ENCODE peak calls at places on chromosomes 3 and 15, in four cellular contexts. One of them, this sample, is unnamed.

GRCh38 chr3:139427283-139428060 is 38.0 kb upstream of the COPB2 start:
- DNase-seq in HepG2: peak
- DNase-seq in A549: peak
- DNase-seq in K562: peak
- DNase-seq in this sample: no peak

GRCh38 chr3:51681453-51681852 is 10.4 kb downstream of the TEX264 start:
- DNase-seq in HepG2: no peak
- DNase-seq in A549: no peak
- DNase-seq in K562: no peak
- DNase-seq in this sample: no peak

GRCh38 chr15:60573936-60574335 is 95.0 kb upstream of the ICE2 start:
- DNase-seq in HepG2: no peak
- DNase-seq in A549: no peak
- DNase-seq in K562: no peak
- DNase-seq in this sample: no peak

GRCh38 chr15:48796930-48797329 is 13.9 kb downstream of the CEP152 start:
- DNase-seq in A549: peak
- DNase-seq in HepG2: no peak
- DNase-seq in K562: no peak
- DNase-seq in this sample: no peak

GRCh38 chr15:86163771-86164170 is 84.1 kb downstream of the AGBL1 start:
- DNase-seq in K562: no peak
- DNase-seq in HepG2: no peak
- DNase-seq in A549: no peak
- DNase-seq in this sample: no peak

GRCh38 chr15:64774556-64775523 is 549 bp downstream of the RBPMS2 start:
- DNase-seq in K562: peak
- DNase-seq in A549: peak
- DNase-seq in HepG2: no peak
- DNase-seq in this sample: no peak

GRCh38 chr3:27943106-27943505 is 221.0 kb upstream of the EOMES start:
- DNase-seq in HepG2: peak
- DNase-seq in A549: peak
- DNase-seq in K562: no peak
- DNase-seq in this sample: peak

GRCh38 chr3:147507638-147508286 is 98.6 kb downstream of the ZIC1 start:
- DNase-seq in A549: no peak
- DNase-seq in HepG2: no peak
- DNase-seq in K562: no peak
- DNase-seq in this sample: no peak

GRCh38 chr15:95495033-95495541 is 835.4 kb upstream of the NR2F2 start:
- DNase-seq in K562: no peak
- DNase-seq in A549: no peak
- DNase-seq in HepG2: no peak
- DNase-seq in this sample: no peak
- TF ChIP-seq RNF2 in K562: no peak
- TF ChIP-seq RNF2 in A549: no peak
- TF ChIP-seq RNF2 in HepG2: no peak
- TF ChIP-seq RNF2 in this sample: no peak

GRCh38 chr3:193764959-193765358 is 172.0 kb downstream of the OPA1 start:
- DNase-seq in HepG2: no peak
- DNase-seq in K562: no peak
- DNase-seq in A549: no peak
- DNase-seq in this sample: no peak

GRCh38 chr3:193768069-193768391 is 175.0 kb downstream of the OPA1 start:
- DNase-seq in HepG2: no peak
- DNase-seq in A549: no peak
- DNase-seq in K562: no peak
- DNase-seq in this sample: no peak

GRCh38 chr3:193769437-193769836 is 176.4 kb downstream of the OPA1 start:
- DNase-seq in A549: no peak
- DNase-seq in K562: no peak
- DNase-seq in HepG2: no peak
- DNase-seq in this sample: no peak

GRCh38 chr3:193771011-193771697 is 178.1 kb downstream of the OPA1 start:
- DNase-seq in HepG2: no peak
- DNase-seq in A549: no peak
- DNase-seq in K562: no peak
- DNase-seq in this sample: peak

GRCh38 chr3:193767353-193768068 is 174.5 kb downstream of the OPA1 start:
- DNase-seq in K562: no peak
- DNase-seq in HepG2: no peak
- DNase-seq in A549: no peak
- DNase-seq in this sample: peak
- TF ChIP-seq RNF2 in K562: no peak
- TF ChIP-seq RNF2 in HepG2: no peak
- TF ChIP-seq RNF2 in A549: no peak
- TF ChIP-seq RNF2 in this sample: no peak

DNA sequence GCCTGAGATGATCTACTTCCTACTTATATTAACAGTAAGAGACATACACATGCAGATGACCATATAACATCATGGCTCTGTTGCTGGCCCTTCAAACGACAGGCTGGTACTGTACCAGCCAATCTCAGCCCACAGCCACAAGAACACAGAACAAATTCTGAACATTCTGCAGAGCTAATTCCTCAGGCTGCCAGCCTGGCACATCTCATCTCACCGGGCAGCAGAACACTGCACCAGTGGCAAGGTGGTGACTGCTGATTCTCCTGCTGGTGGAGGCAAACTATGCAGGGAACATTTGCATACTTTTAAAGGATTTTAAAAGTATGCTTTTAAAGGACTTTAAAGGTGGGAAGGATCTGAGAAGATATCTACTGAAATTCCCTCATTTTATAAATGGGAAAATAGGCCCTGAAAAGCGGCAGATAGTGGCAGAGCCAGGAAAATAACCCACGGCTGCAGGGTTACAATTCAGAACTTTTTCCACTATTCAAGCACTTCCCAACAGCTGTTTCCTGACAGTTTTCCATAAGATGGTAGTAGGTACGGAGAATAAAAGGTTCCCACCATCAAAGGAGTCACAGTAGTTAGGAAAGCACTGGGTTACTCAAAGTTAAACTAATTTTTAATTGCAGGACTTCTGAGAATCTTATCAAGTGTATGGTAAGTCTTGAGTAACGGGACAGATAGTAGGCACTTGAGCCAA is 37.3 kb downstream of the SUMF1 start:
- DNase-seq in A549: no peak
- DNase-seq in HepG2: no peak
- DNase-seq in K562: no peak
- DNase-seq in this sample: no peak
- TF ChIP-seq RNF2 in A549: no peak
- TF ChIP-seq RNF2 in HepG2: no peak
- TF ChIP-seq RNF2 in K562: no peak
- TF ChIP-seq RNF2 in this sample: no peak

GRCh38 chr15:51380999-51381806 is 39.7 kb downstream of the GLDN start:
- DNase-seq in A549: peak
- DNase-seq in HepG2: peak
- DNase-seq in K562: peak
- DNase-seq in this sample: no peak
- TF ChIP-seq RNF2 in A549: no peak
- TF ChIP-seq RNF2 in HepG2: no peak
- TF ChIP-seq RNF2 in K562: no peak
- TF ChIP-seq RNF2 in this sample: no peak

DNA sequence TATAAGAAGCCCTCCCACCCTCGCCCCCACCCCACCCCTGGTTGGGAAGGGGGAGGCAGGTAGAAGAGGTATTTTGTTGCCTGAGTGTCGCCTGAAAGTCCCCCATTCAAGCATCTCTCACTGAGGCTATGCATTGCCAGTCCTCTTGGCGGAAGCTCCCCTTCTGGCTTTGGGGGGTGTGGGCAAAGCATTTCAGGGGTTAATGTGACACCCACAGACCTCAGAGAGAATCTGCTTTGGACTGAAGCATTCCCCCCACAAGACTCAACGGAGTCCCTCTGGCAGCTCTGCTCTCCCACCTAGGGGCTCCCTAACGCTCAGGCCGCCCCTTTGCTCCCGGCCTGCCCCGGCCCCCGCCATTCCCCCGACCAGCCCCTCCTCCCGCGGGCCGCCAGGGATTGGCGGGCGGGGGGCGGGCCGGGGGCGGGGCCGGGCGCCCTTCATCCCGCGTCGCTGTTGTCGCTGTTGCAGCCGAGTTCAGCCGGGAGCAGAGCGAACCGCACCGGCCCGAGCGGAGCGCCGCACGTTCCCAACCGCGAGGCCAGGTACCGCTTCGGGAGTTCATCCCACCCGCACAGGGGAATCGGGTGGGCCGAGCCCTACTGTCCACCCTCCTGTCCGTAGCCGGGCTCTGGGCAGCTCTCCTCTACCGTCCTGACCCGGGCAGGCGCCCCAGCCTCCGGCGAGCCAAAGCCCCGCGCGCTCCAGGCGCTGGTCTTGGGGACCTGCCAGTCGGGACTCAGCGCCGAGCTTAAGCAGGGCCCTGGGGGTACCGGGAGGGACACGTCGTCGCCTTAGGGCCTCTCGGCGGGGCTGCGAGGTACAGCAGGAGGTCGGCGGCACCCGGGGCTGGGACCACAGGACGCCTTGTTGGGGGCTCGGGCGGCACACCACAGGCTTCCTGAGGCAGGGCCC is at the start of gene SLC38A3:
- DNase-seq in A549: no peak
- DNase-seq in K562: peak
- DNase-seq in HepG2: no peak
- DNase-seq in this sample: peak
- TF ChIP-seq RNF2 in A549: no peak
- TF ChIP-seq RNF2 in K562: no peak
- TF ChIP-seq RNF2 in HepG2: no peak
- TF ChIP-seq RNF2 in this sample: no peak

GRCh38 chr15:68106656-68107055 is 52.5 kb downstream of the PIAS1 start:
- DNase-seq in HepG2: peak
- DNase-seq in A549: no peak
- DNase-seq in K562: no peak
- DNase-seq in this sample: no peak
- TF ChIP-seq RNF2 in HepG2: no peak
- TF ChIP-seq RNF2 in A549: no peak
- TF ChIP-seq RNF2 in K562: no peak
- TF ChIP-seq RNF2 in this sample: no peak

DNA sequence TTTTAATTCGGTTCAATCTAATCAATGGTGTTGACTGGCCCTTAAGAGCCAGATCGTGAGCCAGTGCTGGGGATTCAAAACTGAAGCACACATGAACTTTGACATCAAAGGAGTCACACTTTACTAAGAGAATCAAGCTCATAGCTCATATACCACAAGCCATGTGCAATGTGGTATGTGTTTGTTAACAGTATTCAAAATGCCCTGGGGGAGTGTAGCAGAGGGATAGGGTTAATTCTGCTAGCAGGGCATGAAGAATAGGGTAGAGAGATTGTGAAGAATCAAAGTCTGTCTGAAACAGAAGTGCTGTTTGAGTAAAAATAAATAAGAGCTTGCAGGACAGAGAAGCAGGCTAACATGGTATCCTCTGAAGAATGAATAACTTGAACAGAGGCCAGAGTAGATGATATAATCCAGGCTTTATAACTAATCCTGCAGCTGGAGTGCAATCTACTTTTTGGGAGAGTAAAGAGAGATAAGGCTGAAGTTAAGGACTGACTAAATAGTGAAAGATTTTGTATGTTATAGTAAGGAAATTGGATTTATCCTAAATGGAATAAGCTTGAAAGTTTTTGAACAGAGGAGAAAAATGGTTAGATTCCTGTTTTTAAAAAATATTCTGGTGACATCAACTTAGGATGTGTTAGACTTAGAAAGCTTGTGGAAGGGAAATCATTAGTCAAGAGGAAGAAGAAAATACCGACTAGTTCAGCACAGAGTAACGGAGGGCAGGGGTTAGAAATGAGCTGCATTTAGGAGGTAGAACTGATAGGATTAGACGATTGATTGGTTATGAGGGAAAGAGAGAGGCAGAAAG is 292.0 kb downstream of the NFKBIZ start:
- DNase-seq in K562: no peak
- DNase-seq in HepG2: no peak
- DNase-seq in A549: no peak
- DNase-seq in this sample: no peak
- TF ChIP-seq RNF2 in K562: no peak
- TF ChIP-seq RNF2 in HepG2: no peak
- TF ChIP-seq RNF2 in A549: no peak
- TF ChIP-seq RNF2 in this sample: no peak

GRCh38 chr3:179801263-179801662 is 148.4 kb downstream of the USP13 start:
- DNase-seq in K562: no peak
- DNase-seq in A549: no peak
- DNase-seq in HepG2: peak
- DNase-seq in this sample: no peak
- TF ChIP-seq RNF2 in K562: no peak
- TF ChIP-seq RNF2 in A549: no peak
- TF ChIP-seq RNF2 in HepG2: no peak
- TF ChIP-seq RNF2 in this sample: no peak

GRCh38 chr15:97084650-97085049 is 754.1 kb downstream of the NR2F2 start:
- DNase-seq in HepG2: no peak
- DNase-seq in K562: no peak
- DNase-seq in A549: no peak
- DNase-seq in this sample: no peak
- TF ChIP-seq RNF2 in HepG2: no peak
- TF ChIP-seq RNF2 in K562: no peak
- TF ChIP-seq RNF2 in A549: no peak
- TF ChIP-seq RNF2 in this sample: no peak

This sample was measured in H1.